ENCODE peak calls at places on chromosomes 5 and 9, in eight cellular contexts. One of them, this sample, is unnamed.

GRCh38 chr5:1318659-1319251 is 23.9 kb upstream of the TERT start:
- DNase-seq in NCI-H1105: no peak
- DNase-seq in posterior vena cava: peak
- DNase-seq in Caki2: no peak
- DNase-seq in NCI-H2171 treated with DMSO at 0.1 percent for 48 hours: no peak
- DNase-seq in central memory CD4-positive, alpha-beta T cell: no peak
- DNase-seq in NCI-H1417: no peak
- DNase-seq in HT1080: no peak
- DNase-seq in this sample: no peak

GRCh38 chr5:173534664-173535063 is 81.8 kb downstream of the BOD1 start:
- DNase-seq in NCI-H1105: no peak
- DNase-seq in posterior vena cava: no peak
- DNase-seq in Caki2: no peak
- DNase-seq in NCI-H2171 treated with DMSO at 0.1 percent for 48 hours: no peak
- DNase-seq in central memory CD4-positive, alpha-beta T cell: no peak
- DNase-seq in NCI-H1417: no peak
- DNase-seq in HT1080: no peak
- DNase-seq in this sample: no peak

GRCh38 chr9:112586600-112587155 is 100.1 kb downstream of the KIAA1958 start:
- DNase-seq in NCI-H1105: no peak
- DNase-seq in posterior vena cava: no peak
- DNase-seq in Caki2: no peak
- DNase-seq in NCI-H2171 treated with DMSO at 0.1 percent for 48 hours: no peak
- DNase-seq in central memory CD4-positive, alpha-beta T cell: no peak
- DNase-seq in NCI-H1417: no peak
- DNase-seq in HT1080: no peak
- DNase-seq in this sample: no peak

GRCh38 chr9:125674981-125675973 is 31.7 kb downstream of the MAPKAP1 start:
- DNase-seq in NCI-H1105: no peak
- DNase-seq in posterior vena cava: no peak
- DNase-seq in Caki2: peak
- DNase-seq in NCI-H2171 treated with DMSO at 0.1 percent for 48 hours: no peak
- DNase-seq in central memory CD4-positive, alpha-beta T cell: no peak
- DNase-seq in NCI-H1417: no peak
- DNase-seq in HT1080: peak
- DNase-seq in this sample: no peak

GRCh38 chr9:97038909-97039781 is at the start of gene CTSV:
- DNase-seq in NCI-H1105: peak
- DNase-seq in posterior vena cava: peak
- DNase-seq in Caki2: peak
- DNase-seq in NCI-H2171 treated with DMSO at 0.1 percent for 48 hours: peak
- DNase-seq in central memory CD4-positive, alpha-beta T cell: peak
- DNase-seq in NCI-H1417: peak
- DNase-seq in HT1080: peak
- DNase-seq in this sample: peak

GRCh38 chr9:127629468-127630081 is 17.5 kb downstream of the STXBP1 start:
- DNase-seq in NCI-H1105: no peak
- DNase-seq in posterior vena cava: no peak
- DNase-seq in Caki2: no peak
- DNase-seq in NCI-H2171 treated with DMSO at 0.1 percent for 48 hours: no peak
- DNase-seq in central memory CD4-positive, alpha-beta T cell: no peak
- DNase-seq in NCI-H1417: no peak
- DNase-seq in HT1080: peak
- DNase-seq in this sample: no peak

GRCh38 chr9:129177443-129177790 is 644 bp downstream of the IER5L start:
- DNase-seq in NCI-H1105: no peak
- DNase-seq in posterior vena cava: no peak
- DNase-seq in Caki2: no peak
- DNase-seq in NCI-H2171 treated with DMSO at 0.1 percent for 48 hours: no peak
- DNase-seq in central memory CD4-positive, alpha-beta T cell: no peak
- DNase-seq in NCI-H1417: no peak
- DNase-seq in HT1080: no peak
- DNase-seq in this sample: no peak

GRCh38 chr5:170572453-170572852 is 68.6 kb downstream of the KCNIP1 start:
- DNase-seq in NCI-H1105: no peak
- DNase-seq in posterior vena cava: no peak
- DNase-seq in Caki2: peak
- DNase-seq in NCI-H2171 treated with DMSO at 0.1 percent for 48 hours: peak
- DNase-seq in central memory CD4-positive, alpha-beta T cell: no peak
- DNase-seq in NCI-H1417: no peak
- DNase-seq in HT1080: no peak
- DNase-seq in this sample: no peak

GRCh38 chr5:67233075-67233474 is 36.5 kb upstream of the CD180 start:
- DNase-seq in NCI-H1105: no peak
- DNase-seq in posterior vena cava: no peak
- DNase-seq in Caki2: no peak
- DNase-seq in NCI-H2171 treated with DMSO at 0.1 percent for 48 hours: no peak
- DNase-seq in central memory CD4-positive, alpha-beta T cell: no peak
- DNase-seq in NCI-H1417: no peak
- DNase-seq in HT1080: peak
- DNase-seq in this sample: no peak

GRCh38 chr5:31990296-31990695 is 183.8 kb downstream of the GOLPH3 start:
- DNase-seq in NCI-H1105: no peak
- DNase-seq in posterior vena cava: no peak
- DNase-seq in Caki2: no peak
- DNase-seq in NCI-H2171 treated with DMSO at 0.1 percent for 48 hours: no peak
- DNase-seq in central memory CD4-positive, alpha-beta T cell: no peak
- DNase-seq in NCI-H1417: no peak
- DNase-seq in HT1080: no peak
- DNase-seq in this sample: no peak

GRCh38 chr5:154783774-154784460 is 28.7 kb downstream of the LARP1 start:
- DNase-seq in NCI-H1105: no peak
- DNase-seq in posterior vena cava: peak
- DNase-seq in Caki2: no peak
- DNase-seq in NCI-H2171 treated with DMSO at 0.1 percent for 48 hours: no peak
- DNase-seq in central memory CD4-positive, alpha-beta T cell: no peak
- DNase-seq in NCI-H1417: no peak
- DNase-seq in HT1080: no peak
- DNase-seq in this sample: no peak

GRCh38 chr9:2012347-2012746 is 2.8 kb upstream of the SMARCA2 start:
- DNase-seq in NCI-H1105: no peak
- DNase-seq in posterior vena cava: no peak
- DNase-seq in Caki2: no peak
- DNase-seq in NCI-H2171 treated with DMSO at 0.1 percent for 48 hours: no peak
- DNase-seq in central memory CD4-positive, alpha-beta T cell: no peak
- DNase-seq in NCI-H1417: no peak
- DNase-seq in HT1080: no peak
- DNase-seq in this sample: no peak

GRCh38 chr9:125805057-125805456 is 57.9 kb downstream of the PBX3 start:
- DNase-seq in NCI-H1105: no peak
- DNase-seq in posterior vena cava: no peak
- DNase-seq in Caki2: no peak
- DNase-seq in NCI-H2171 treated with DMSO at 0.1 percent for 48 hours: no peak
- DNase-seq in central memory CD4-positive, alpha-beta T cell: no peak
- DNase-seq in NCI-H1417: no peak
- DNase-seq in HT1080: peak
- DNase-seq in this sample: no peak

GRCh38 chr9:98775831-98776441 is 20.4 kb downstream of the ANKS6 start:
- DNase-seq in NCI-H1105: peak
- DNase-seq in posterior vena cava: no peak
- DNase-seq in Caki2: peak
- DNase-seq in NCI-H2171 treated with DMSO at 0.1 percent for 48 hours: peak
- DNase-seq in central memory CD4-positive, alpha-beta T cell: peak
- DNase-seq in NCI-H1417: peak
- DNase-seq in HT1080: peak
- DNase-seq in this sample: peak

GRCh38 chr9:94014066-94014654 is 59.0 kb upstream of the BARX1 start:
- DNase-seq in NCI-H1105: peak
- DNase-seq in posterior vena cava: no peak
- DNase-seq in Caki2: peak
- DNase-seq in NCI-H2171 treated with DMSO at 0.1 percent for 48 hours: peak
- DNase-seq in central memory CD4-positive, alpha-beta T cell: no peak
- DNase-seq in NCI-H1417: no peak
- DNase-seq in HT1080: no peak
- DNase-seq in this sample: no peak

GRCh38 chr9:79766091-79766490 is 194.3 kb downstream of the TLE4 start:
- DNase-seq in NCI-H1105: no peak
- DNase-seq in posterior vena cava: no peak
- DNase-seq in Caki2: no peak
- DNase-seq in NCI-H2171 treated with DMSO at 0.1 percent for 48 hours: peak
- DNase-seq in central memory CD4-positive, alpha-beta T cell: no peak
- DNase-seq in NCI-H1417: no peak
- DNase-seq in HT1080: no peak
- DNase-seq in this sample: no peak

GRCh38 chr5:83583859-83584258 is 112.3 kb downstream of the VCAN start:
- DNase-seq in NCI-H1105: no peak
- DNase-seq in posterior vena cava: no peak
- DNase-seq in Caki2: no peak
- DNase-seq in NCI-H2171 treated with DMSO at 0.1 percent for 48 hours: no peak
- DNase-seq in central memory CD4-positive, alpha-beta T cell: no peak
- DNase-seq in NCI-H1417: no peak
- DNase-seq in HT1080: peak
- DNase-seq in this sample: no peak

GRCh38 chr5:91229031-91229623 is 154.0 kb downstream of the ARRDC3 start:
- DNase-seq in NCI-H1105: no peak
- DNase-seq in posterior vena cava: no peak
- DNase-seq in Caki2: no peak
- DNase-seq in NCI-H2171 treated with DMSO at 0.1 percent for 48 hours: no peak
- DNase-seq in central memory CD4-positive, alpha-beta T cell: no peak
- DNase-seq in NCI-H1417: no peak
- DNase-seq in HT1080: no peak
- DNase-seq in this sample: no peak

GRCh38 chr9:7976167-7976755 is 176.7 kb upstream of the DMAC1 start:
- DNase-seq in NCI-H1105: no peak
- DNase-seq in posterior vena cava: no peak
- DNase-seq in Caki2: peak
- DNase-seq in NCI-H2171 treated with DMSO at 0.1 percent for 48 hours: no peak
- DNase-seq in central memory CD4-positive, alpha-beta T cell: peak
- DNase-seq in NCI-H1417: no peak
- DNase-seq in HT1080: peak
- DNase-seq in this sample: peak

GRCh38 chr5:176870110-176870591 is 29.0 kb downstream of the HK3 start:
- DNase-seq in NCI-H1105: no peak
- DNase-seq in posterior vena cava: no peak
- DNase-seq in Caki2: peak
- DNase-seq in NCI-H2171 treated with DMSO at 0.1 percent for 48 hours: no peak
- DNase-seq in central memory CD4-positive, alpha-beta T cell: no peak
- DNase-seq in NCI-H1417: no peak
- DNase-seq in HT1080: peak
- DNase-seq in this sample: no peak

This sample was measured in CD4-positive, CD25-positive, alpha-beta regulatory T cell.